ENCODE peak calls at places on chromosomes 7 and 10, in four cellular contexts. V is BE2C; W is activated CD4-positive, alpha-beta T cell treated with anti-CD3 and anti-CD28 coated beads, Interleukin-2, amount 50 U/mL, for 4 hours; K is amniotic stem cell. T is an unnamed sample.

GRCh38 chr10:123642293-123642692 is 23.9 kb upstream of the GPR26 start:
- DNase-seq in W (no peak), K (no peak), V (peak), T (peak)

GRCh38 chr7:88835147-88835728 is 39.7 kb upstream of the TEX47 start:
- DNase-seq in V (peak), W (no peak), K (no peak), T (peak)

GRCh38 chr10:114932945-114933344 is 5.0 kb upstream of the TRUB1 start:
- DNase-seq in W (no peak), K (no peak), V (no peak), T (no peak)

GRCh38 chr10:27513451-27514191 is 9.5 kb downstream of the RAB18 start:
- DNase-seq in V (no peak), K (no peak), W (no peak), T (no peak)

GRCh38 chr10:95121904-95122303 is 52.6 kb upstream of the CYP2C8 start:
- DNase-seq in K (no peak), W (no peak), V (no peak), T (no peak)

GRCh38 chr7:155770186-155770585 is 42.1 kb downstream of the SHH start:
- DNase-seq in W (no peak), V (no peak), K (no peak), T (no peak)

GRCh38 chr10:620417-620816 is 69.1 kb downstream of the DIP2C start:
- DNase-seq in K (no peak), W (no peak), V (no peak), T (no peak)

GRCh38 chr10:12708921-12709320 is 292.6 kb downstream of the CCDC3 start:
- DNase-seq in V (no peak), K (no peak), W (no peak), T (no peak)

GRCh38 chr7:123537026-123537642 is 2.7 kb upstream of the IQUB start:
- DNase-seq in K (no peak), W (no peak), V (no peak), T (no peak)

GRCh38 chr10:106913294-106913693 is 251.2 kb downstream of the SORCS1 start:
- DNase-seq in K (no peak), V (no peak), W (no peak), T (no peak)

GRCh38 chr7:18770154-18770807 is 274.7 kb downstream of the HDAC9 start:
- DNase-seq in K (no peak), V (no peak), W (no peak), T (no peak)

GRCh38 chr7:112084506-112084905 is 121.7 kb downstream of the DOCK4 start:
- DNase-seq in W (no peak), K (no peak), V (no peak), T (no peak)

GRCh38 chr7:148286150-148286549 is 304.4 kb upstream of the C7orf33 start:
- DNase-seq in V (no peak), K (no peak), W (no peak), T (peak)

T was measured in SK-N-SH.